ENCODE peak calls at places on chromosome 18, in seven cellular contexts. R is stimulated activated CD4-positive, alpha-beta T cell treated with anti-CD3 and anti-CD28 coated beads, Interleukin-15, amount 100 ng/mL, for 48 hours; W is choroid plexus epithelial cell; S is mesendoderm; Z is activated CD4-positive, alpha-beta memory T cell treated with anti-CD3 and anti-CD28 coated beads, Interleukin-2, amount 10 ng/mL, durations not matched to agents 7 days and 5 days; A is AG08395; L is A673. M is an unnamed sample.

GRCh38 chr18:27715751-27716150 is 461.2 kb downstream of the CDH2 start:
- DNase-seq in L (no peak), A (no peak), S (no peak), W (peak), Z (no peak), R (no peak), M (no peak)

GRCh38 chr18:59783138-59783537 is 85.9 kb upstream of the CCBE1 start:
- DNase-seq in S (peak), W (peak), Z (no peak), A (peak), L (peak), R (no peak), M (peak)

GRCh38 chr18:27713037-27713726 is 463.7 kb downstream of the CDH2 start:
- DNase-seq in W (peak), R (no peak), L (peak), S (peak), A (no peak), Z (no peak), M (peak)

GRCh38 chr18:63949068-63949737 is at the start of gene HMSD:
- DNase-seq in S (peak), R (peak), Z (peak), A (peak), W (peak), L (peak), M (peak)

GRCh38 chr18:48058486-48058885 is 128.0 kb upstream of the SMAD2 start:
- DNase-seq in W (no peak), S (no peak), Z (no peak), R (no peak), L (no peak), A (no peak), M (no peak)

GRCh38 chr18:22663378-22663777 is 245.7 kb upstream of the CTAGE1 start:
- DNase-seq in W (no peak), L (no peak), S (no peak), Z (no peak), A (no peak), R (no peak), M (no peak)

GRCh38 chr18:54192900-54193299 is 31.6 kb downstream of the MBD2 start:
- DNase-seq in S (no peak), A (no peak), Z (no peak), W (no peak), R (no peak), L (no peak), M (no peak)

GRCh38 chr18:5463390-5463789 is 80.4 kb downstream of the EPB41L3 start:
- DNase-seq in Z (no peak), S (peak), W (peak), L (peak), A (peak), R (no peak), M (no peak)

GRCh38 chr18:8706545-8706980 is 1.2 kb downstream of the MTCL1 start:
- DNase-seq in L (no peak), W (no peak), A (no peak), R (no peak), Z (no peak), S (no peak), M (peak)

GRCh38 chr18:3179430-3180089 is 40.2 kb downstream of the MYOM1 start:
- DNase-seq in R (no peak), S (peak), W (no peak), Z (no peak), L (no peak), A (no peak), M (no peak)

GRCh38 chr18:31946305-31947046 is 3.5 kb upstream of the TRAPPC8 start:
- DNase-seq in Z (no peak), L (no peak), S (peak), W (no peak), R (no peak), A (no peak), M (no peak)

GRCh38 chr18:48994044-48994651 is 43.4 kb upstream of the SMAD7 start:
- DNase-seq in W (peak), A (peak), S (no peak), R (no peak), L (no peak), Z (no peak), M (peak)

GRCh38 chr18:49359732-49360444 is 100.6 kb downstream of the DYM start:
- DNase-seq in R (no peak), S (no peak), W (peak), A (peak), Z (no peak), L (no peak), M (peak)

GRCh38 chr18:22683196-22683676 is 249.9 kb upstream of the RBBP8 start:
- DNase-seq in S (no peak), A (peak), L (peak), R (no peak), Z (no peak), W (peak), M (peak)

GRCh38 chr18:34115409-34116081 is 109.2 kb downstream of the NOL4 start:
- DNase-seq in S (no peak), W (peak), Z (no peak), A (no peak), R (no peak), L (no peak), M (no peak)

GRCh38 chr18:7958081-7958896 is 391.2 kb downstream of the PTPRM start:
- DNase-seq in R (no peak), Z (no peak), S (no peak), W (peak), L (no peak), A (no peak), M (peak)

GRCh38 chr18:59966913-59967312 is 67.1 kb downstream of the PMAIP1 start:
- DNase-seq in L (no peak), R (no peak), A (no peak), Z (no peak), S (no peak), W (no peak), M (no peak)

GRCh38 chr18:45156941-45157340 is 458.3 kb upstream of the SLC14A2 start:
- DNase-seq in A (no peak), R (no peak), L (no peak), S (no peak), W (peak), Z (no peak), M (peak)

GRCh38 chr18:78971511-78972245 is 7.9 kb upstream of the SALL3 start:
- DNase-seq in A (no peak), W (no peak), L (no peak), Z (no peak), R (no peak), S (no peak), M (no peak)

GRCh38 chr18:25832008-25832604 is 258.3 kb downstream of the SS18 start:
- DNase-seq in S (peak), R (no peak), W (peak), L (peak), Z (peak), A (peak), M (peak)

GRCh38 chr18:41121116-41121826 is 833.8 kb upstream of the PIK3C3 start:
- DNase-seq in W (peak), L (no peak), Z (no peak), R (no peak), A (peak), S (no peak), M (peak)

GRCh38 chr18:27685807-27686412 is 491.0 kb downstream of the CDH2 start:
- DNase-seq in A (peak), W (peak), Z (no peak), R (no peak), S (peak), L (peak), M (peak)

GRCh38 chr18:62045316-62045715 is 141.5 kb downstream of the PIGN start:
- DNase-seq in L (no peak), W (no peak), R (no peak), A (no peak), Z (no peak), S (no peak), M (no peak)

GRCh38 chr18:1062592-1062991 is 157.9 kb downstream of the ADCYAP1 start:
- DNase-seq in L (no peak), S (peak), W (peak), Z (no peak), A (no peak), R (no peak), M (no peak)

GRCh38 chr18:33584845-33585775 is 7.1 kb downstream of the ASXL3 start:
- DNase-seq in S (peak), R (no peak), Z (no peak), L (no peak), A (no peak), W (no peak), M (no peak)

GRCh38 chr18:56565596-56566355 is 72.6 kb downstream of the TXNL1 start:
- DNase-seq in R (no peak), W (peak), L (no peak), Z (no peak), S (peak), A (peak), M (peak)

GRCh38 chr18:46519870-46520269 is 137.2 kb downstream of the LOXHD1 start:
- DNase-seq in W (no peak), Z (no peak), R (no peak), S (no peak), A (no peak), L (no peak), M (no peak)

GRCh38 chr18:50061876-50062517 is 132.9 kb downstream of the MYO5B start:
- DNase-seq in R (no peak), S (no peak), Z (no peak), W (no peak), A (no peak), L (no peak), M (no peak)

GRCh38 chr18:54279477-54280205 is 10.3 kb downstream of the POLI start:
- DNase-seq in A (no peak), L (no peak), S (no peak), Z (no peak), W (no peak), R (no peak), M (no peak)

GRCh38 chr18:48815182-48815520 is 135.6 kb downstream of the SMAD7 start:
- DNase-seq in L (no peak), W (no peak), R (no peak), S (no peak), Z (no peak), A (no peak), M (no peak)

GRCh38 chr18:43563780-43564179 is 286.5 kb upstream of the SYT4 start:
- DNase-seq in R (no peak), S (peak), W (peak), L (peak), Z (no peak), A (peak), M (peak)

GRCh38 chr18:45255142-45255890 is 360.0 kb upstream of the SLC14A2 start:
- DNase-seq in A (peak), Z (no peak), S (peak), W (peak), L (no peak), R (no peak), M (peak)

GRCh38 chr18:59054892-59055291 is 84.8 kb upstream of the SEC11C start:
- DNase-seq in L (peak), Z (no peak), W (no peak), S (no peak), R (no peak), A (no peak), M (no peak)

GRCh38 chr18:14124689-14125088 is 7.5 kb downstream of the ZNF519 start:
- DNase-seq in A (no peak), S (no peak), R (no peak), L (no peak), Z (no peak), W (no peak), M (no peak)

GRCh38 chr18:43534511-43534910 is 257.2 kb upstream of the SYT4 start:
- DNase-seq in L (no peak), W (peak), R (no peak), A (no peak), S (peak), Z (no peak), M (peak)

GRCh38 chr18:32469190-32469611 is 1.5 kb downstream of the GAREM1 start:
- DNase-seq in Z (no peak), W (peak), S (peak), L (peak), R (no peak), A (peak), M (peak)

GRCh38 chr18:1593091-1593490 is 688.4 kb downstream of the ADCYAP1 start:
- DNase-seq in A (no peak), S (no peak), R (no peak), Z (no peak), W (no peak), L (no peak), M (no peak)

GRCh38 chr18:48949606-48950535 is 894 bp downstream of the SMAD7 start:
- DNase-seq in A (no peak), Z (peak), S (peak), L (peak), W (peak), R (no peak), M (peak)

GRCh38 chr18:37467002-37467401 is 98.6 kb downstream of the CELF4 start:
- DNase-seq in R (no peak), W (no peak), Z (no peak), S (no peak), A (no peak), L (no peak), M (no peak)